ENCODE peak calls at places on chromosome 10, in six cellular contexts. Q, S, R, B, X and Y are unnamed samples.

GRCh38 chr10:115921795-115922194 is 351.2 kb downstream of the GFRA1 start:
- DNase-seq in Q (peak; percentile 25), S (no peak), R (peak; percentile 74), X (peak; percentile 28), B (no peak), Y (no peak)

GRCh38 chr10:132387723-132388210 is 9.2 kb upstream of the PWWP2B start:
- DNase-seq in S (peak; percentile 80), Q (peak; percentile 36), B (no peak), R (no peak), X (peak; percentile 74), Y (no peak)

GRCh38 chr10:133515471-133515870 is 11.7 kb upstream of the CYP2E1 start:
- DNase-seq in X (no peak), B (no peak), S (no peak), R (no peak), Q (no peak), Y (no peak)

GRCh38 chr10:124562425-124563060 is 100.9 kb downstream of the LHPP start:
- DNase-seq in B (no peak), X (no peak), Q (no peak), S (no peak), R (peak; percentile 13), Y (no peak)

GRCh38 chr10:17001297-17001744 is 128.3 kb downstream of the CUBN start:
- DNase-seq in Q (peak; percentile 70), B (no peak), S (no peak), X (no peak), R (peak; percentile 36), Y (no peak)

GRCh38 chr10:8365935-8366911 is 311.7 kb downstream of the GATA3 start:
- DNase-seq in Q (no peak), R (no peak), X (peak; percentile 92), B (no peak), S (no peak), Y (no peak)

GRCh38 chr10:117950408-117950807 is 96.3 kb downstream of the RAB11FIP2 start:
- DNase-seq in Q (no peak), R (no peak), B (no peak), X (no peak), S (no peak), Y (no peak)

GRCh38 chr10:96511044-96511945 is 2.4 kb downstream of the TLL2 start:
- DNase-seq in S (no peak), B (no peak), R (peak; percentile 13), Q (no peak), X (peak; percentile 53), Y (no peak)

GRCh38 chr10:61990761-61991135 is 89.2 kb downstream of the ARID5B start:
- DNase-seq in S (no peak), R (no peak), B (no peak), X (no peak), Q (no peak), Y (no peak)

GRCh38 chr10:623477-624311 is 65.8 kb downstream of the DIP2C start:
- DNase-seq in Q (no peak), X (peak; percentile 52), R (no peak), S (no peak), B (no peak), Y (no peak)

GRCh38 chr10:16854623-16855022 is 37.4 kb upstream of the RSU1 start:
- DNase-seq in S (no peak), X (peak; percentile 42), B (no peak), Q (peak; percentile 25), R (peak; percentile 63), Y (no peak)

GRCh38 chr10:109996766-109997171 is 11.0 kb upstream of the ADD3 start:
- DNase-seq in B (no peak), X (no peak), S (no peak), Q (no peak), R (no peak), Y (no peak)

GRCh38 chr10:58143944-58144343 is 123.8 kb downstream of the IPMK start:
- DNase-seq in Q (no peak), S (no peak), R (no peak), B (no peak), X (no peak), Y (no peak)

GRCh38 chr10:5888352-5888751 is 1.3 kb downstream of the ANKRD16 start:
- DNase-seq in S (no peak), B (no peak), R (peak; percentile 20), Q (no peak), X (peak; percentile 35), Y (no peak)

GRCh38 chr10:91316486-91316885 is 93.7 kb upstream of the HECTD2 start:
- DNase-seq in X (no peak), B (no peak), R (no peak), Q (no peak), S (no peak), Y (no peak)

GRCh38 chr10:69056536-69057260 is 31.2 kb upstream of the SRGN start:
- DNase-seq in X (no peak), S (no peak), B (no peak), R (no peak), Q (no peak), Y (no peak)

GRCh38 chr10:37952926-37953325 is 23.5 kb downstream of the ZNF25 start:
- DNase-seq in Q (no peak), S (no peak), R (no peak), B (no peak), X (no peak), Y (no peak)

GRCh38 chr10:75410135-75410787 is 8.7 kb upstream of the ZNF503 start:
- DNase-seq in B (no peak), X (no peak), R (no peak), S (peak; percentile 42), Q (no peak), Y (no peak)